ENCODE peak calls at places on chromosome 5, in eight cellular contexts. One of them, this sample, is unnamed.

GRCh38 chr5:130550553-130550940 is 614.5 kb downstream of the HINT1 start:
- DNase-seq in HuH-7.5: no peak
- DNase-seq in activated T-helper 1 cell treated with Interleukin-2 at 50 U/mL for 16 hours: no peak
- DNase-seq in MM.1S: no peak
- DNase-seq in activated naive CD4-positive, alpha-beta T cell: no peak
- DNase-seq in NCI-H1930: no peak
- DNase-seq in aorta: no peak
- DNase-seq in T-helper 9 cell: no peak
- DNase-seq in this sample: no peak

GRCh38 chr5:151589878-151590570 is 1.1 kb downstream of the FAT2 start:
- DNase-seq in activated naive CD4-positive, alpha-beta T cell: no peak
- DNase-seq in activated T-helper 1 cell treated with Interleukin-2 at 50 U/mL for 16 hours: no peak
- DNase-seq in T-helper 9 cell: no peak
- DNase-seq in NCI-H1930: no peak
- DNase-seq in MM.1S: no peak
- DNase-seq in aorta: no peak
- DNase-seq in HuH-7.5: no peak
- DNase-seq in this sample: no peak

GRCh38 chr5:92939428-92939827 is 641.6 kb downstream of the NR2F1-AS1 start:
- DNase-seq in NCI-H1930: no peak
- DNase-seq in T-helper 9 cell: no peak
- DNase-seq in HuH-7.5: no peak
- DNase-seq in aorta: no peak
- DNase-seq in activated T-helper 1 cell treated with Interleukin-2 at 50 U/mL for 16 hours: no peak
- DNase-seq in activated naive CD4-positive, alpha-beta T cell: no peak
- DNase-seq in MM.1S: no peak
- DNase-seq in this sample: no peak

GRCh38 chr5:179914032-179914755 is 6.5 kb upstream of the TBC1D9B start:
- DNase-seq in activated naive CD4-positive, alpha-beta T cell: no peak
- DNase-seq in aorta: no peak
- DNase-seq in HuH-7.5: no peak
- DNase-seq in NCI-H1930: no peak
- DNase-seq in activated T-helper 1 cell treated with Interleukin-2 at 50 U/mL for 16 hours: no peak
- DNase-seq in T-helper 9 cell: no peak
- DNase-seq in MM.1S: no peak
- DNase-seq in this sample: no peak

GRCh38 chr5:133287500-133287899 is 235.7 kb downstream of the HSPA4 start:
- DNase-seq in T-helper 9 cell: peak
- DNase-seq in NCI-H1930: no peak
- DNase-seq in activated naive CD4-positive, alpha-beta T cell: no peak
- DNase-seq in HuH-7.5: peak
- DNase-seq in aorta: no peak
- DNase-seq in MM.1S: peak
- DNase-seq in activated T-helper 1 cell treated with Interleukin-2 at 50 U/mL for 16 hours: no peak
- DNase-seq in this sample: peak

GRCh38 chr5:97142521-97143254 is at the start of gene LIX1:
- DNase-seq in T-helper 9 cell: no peak
- DNase-seq in MM.1S: peak
- DNase-seq in aorta: no peak
- DNase-seq in activated T-helper 1 cell treated with Interleukin-2 at 50 U/mL for 16 hours: no peak
- DNase-seq in NCI-H1930: no peak
- DNase-seq in HuH-7.5: peak
- DNase-seq in activated naive CD4-positive, alpha-beta T cell: no peak
- DNase-seq in this sample: no peak

GRCh38 chr5:148768801-148769415 is 57.5 kb upstream of the ADRB2 start:
- DNase-seq in activated naive CD4-positive, alpha-beta T cell: no peak
- DNase-seq in MM.1S: no peak
- DNase-seq in activated T-helper 1 cell treated with Interleukin-2 at 50 U/mL for 16 hours: no peak
- DNase-seq in T-helper 9 cell: no peak
- DNase-seq in NCI-H1930: no peak
- DNase-seq in aorta: no peak
- DNase-seq in HuH-7.5: no peak
- DNase-seq in this sample: no peak

GRCh38 chr5:89105171-89105695 is 222.2 kb upstream of the MEF2C start:
- DNase-seq in MM.1S: no peak
- DNase-seq in NCI-H1930: no peak
- DNase-seq in activated naive CD4-positive, alpha-beta T cell: no peak
- DNase-seq in activated T-helper 1 cell treated with Interleukin-2 at 50 U/mL for 16 hours: no peak
- DNase-seq in aorta: no peak
- DNase-seq in HuH-7.5: no peak
- DNase-seq in T-helper 9 cell: no peak
- DNase-seq in this sample: no peak

GRCh38 chr5:93573627-93573974 is 7.4 kb downstream of the NR2F1-AS1 start:
- DNase-seq in NCI-H1930: no peak
- DNase-seq in activated naive CD4-positive, alpha-beta T cell: no peak
- DNase-seq in MM.1S: no peak
- DNase-seq in activated T-helper 1 cell treated with Interleukin-2 at 50 U/mL for 16 hours: no peak
- DNase-seq in T-helper 9 cell: no peak
- DNase-seq in HuH-7.5: peak
- DNase-seq in aorta: no peak
- DNase-seq in this sample: no peak

GRCh38 chr5:1826235-1826980 is 25.2 kb downstream of the NDUFS6 start:
- DNase-seq in MM.1S: no peak
- DNase-seq in T-helper 9 cell: no peak
- DNase-seq in aorta: no peak
- DNase-seq in HuH-7.5: no peak
- DNase-seq in activated naive CD4-positive, alpha-beta T cell: no peak
- DNase-seq in activated T-helper 1 cell treated with Interleukin-2 at 50 U/mL for 16 hours: no peak
- DNase-seq in NCI-H1930: no peak
- DNase-seq in this sample: no peak

GRCh38 chr5:73482383-73483193 is 15.7 kb upstream of the BTF3 start:
- DNase-seq in activated T-helper 1 cell treated with Interleukin-2 at 50 U/mL for 16 hours: no peak
- DNase-seq in activated naive CD4-positive, alpha-beta T cell: no peak
- DNase-seq in T-helper 9 cell: no peak
- DNase-seq in HuH-7.5: no peak
- DNase-seq in NCI-H1930: no peak
- DNase-seq in MM.1S: no peak
- DNase-seq in aorta: no peak
- DNase-seq in this sample: no peak

GRCh38 chr5:171484460-171484899 is 65.0 kb downstream of the FGF18 start:
- DNase-seq in activated naive CD4-positive, alpha-beta T cell: peak
- DNase-seq in aorta: no peak
- DNase-seq in T-helper 9 cell: peak
- DNase-seq in MM.1S: peak
- DNase-seq in activated T-helper 1 cell treated with Interleukin-2 at 50 U/mL for 16 hours: peak
- DNase-seq in HuH-7.5: peak
- DNase-seq in NCI-H1930: no peak
- DNase-seq in this sample: peak

GRCh38 chr5:176542135-176542595 is 5.0 kb upstream of the RNF44 start:
- DNase-seq in HuH-7.5: no peak
- DNase-seq in MM.1S: peak
- DNase-seq in aorta: no peak
- DNase-seq in activated naive CD4-positive, alpha-beta T cell: no peak
- DNase-seq in NCI-H1930: no peak
- DNase-seq in T-helper 9 cell: peak
- DNase-seq in activated T-helper 1 cell treated with Interleukin-2 at 50 U/mL for 16 hours: peak
- DNase-seq in this sample: peak

GRCh38 chr5:132012385-132013005 is 1.0 kb upstream of the ACSL6 start:
- DNase-seq in NCI-H1930: no peak
- DNase-seq in HuH-7.5: peak
- DNase-seq in aorta: peak
- DNase-seq in MM.1S: peak
- DNase-seq in activated naive CD4-positive, alpha-beta T cell: no peak
- DNase-seq in activated T-helper 1 cell treated with Interleukin-2 at 50 U/mL for 16 hours: no peak
- DNase-seq in T-helper 9 cell: no peak
- DNase-seq in this sample: no peak

GRCh38 chr5:39148983-39149534 is 70.3 kb downstream of the FYB1 start:
- DNase-seq in T-helper 9 cell: no peak
- DNase-seq in HuH-7.5: no peak
- DNase-seq in aorta: no peak
- DNase-seq in activated T-helper 1 cell treated with Interleukin-2 at 50 U/mL for 16 hours: no peak
- DNase-seq in MM.1S: peak
- DNase-seq in NCI-H1930: no peak
- DNase-seq in activated naive CD4-positive, alpha-beta T cell: no peak
- DNase-seq in this sample: no peak

GRCh38 chr5:45385321-45386058 is 310.7 kb downstream of the HCN1 start:
- DNase-seq in HuH-7.5: no peak
- DNase-seq in MM.1S: no peak
- DNase-seq in NCI-H1930: no peak
- DNase-seq in activated naive CD4-positive, alpha-beta T cell: no peak
- DNase-seq in aorta: no peak
- DNase-seq in T-helper 9 cell: no peak
- DNase-seq in activated T-helper 1 cell treated with Interleukin-2 at 50 U/mL for 16 hours: no peak
- DNase-seq in this sample: no peak

GRCh38 chr5:149168276-149168675 is 27.0 kb downstream of the ABLIM3 start:
- DNase-seq in HuH-7.5: no peak
- DNase-seq in NCI-H1930: no peak
- DNase-seq in activated naive CD4-positive, alpha-beta T cell: no peak
- DNase-seq in activated T-helper 1 cell treated with Interleukin-2 at 50 U/mL for 16 hours: no peak
- DNase-seq in aorta: no peak
- DNase-seq in MM.1S: no peak
- DNase-seq in T-helper 9 cell: no peak
- DNase-seq in this sample: no peak

GRCh38 chr5:31378838-31379237 is 153.1 kb downstream of the DROSHA start:
- DNase-seq in MM.1S: no peak
- DNase-seq in NCI-H1930: no peak
- DNase-seq in HuH-7.5: no peak
- DNase-seq in activated naive CD4-positive, alpha-beta T cell: no peak
- DNase-seq in T-helper 9 cell: no peak
- DNase-seq in aorta: no peak
- DNase-seq in activated T-helper 1 cell treated with Interleukin-2 at 50 U/mL for 16 hours: no peak
- DNase-seq in this sample: no peak

This sample was measured in activated effector memory CD4-positive, alpha-beta T cell treated with Interleukin-2 at 50 U/mL for 16 hours.